ENCODE peak calls at places on chromosomes 7 and 10, in six cellular contexts. E is Kasumi-1; P is posterior cingulate gyrus; Q is substantia nigra; Y is COLO829; Z is activated CD8-positive, alpha-beta memory T cell treated with anti-CD3 and anti-CD28 coated beads, Interleukin-2, amount 10 ng/mL, durations not matched to agents 7 days and 5 days. T is an unnamed sample.

GRCh38 chr10:44985175-44985681 is 6.6 kb upstream of the DEPP1 start:
- DNase-seq in Q (no peak), Y (no peak), P (no peak), E (no peak), Z (no peak), T (no peak)

GRCh38 chr10:16184911-16185310 is 251.9 kb upstream of the PTER start:
- DNase-seq in Y (no peak), Q (no peak), Z (no peak), E (no peak), P (no peak), T (no peak)

GRCh38 chr7:79055722-79056415 is 397.6 kb downstream of the MAGI2 start:
- DNase-seq in P (no peak), Q (no peak), Z (no peak), Y (no peak), E (no peak), T (no peak)

GRCh38 chr10:4024846-4025245 is 239.8 kb upstream of the KLF6 start:
- DNase-seq in P (no peak), E (no peak), Z (no peak), Q (no peak), Y (no peak), T (no peak)

GRCh38 chr10:43981232-43981631 is 332.6 kb upstream of the ZNF32 start:
- DNase-seq in Y (no peak), P (no peak), E (no peak), Q (no peak), Z (no peak), T (no peak)

GRCh38 chr10:91604462-91604935 is 28.4 kb downstream of the PPP1R3C start:
- DNase-seq in E (no peak), Z (no peak), Q (no peak), P (no peak), Y (peak), T (no peak)

GRCh38 chr10:13806419-13806818 is 219.7 kb downstream of the PRPF18 start:
- DNase-seq in E (no peak), Q (no peak), Y (no peak), Z (no peak), P (no peak), T (no peak)

GRCh38 chr7:150325110-150325611 is 1.8 kb upstream of the ACTR3C start:
- DNase-seq in P (no peak), E (peak), Z (no peak), Y (no peak), Q (no peak), T (no peak)

GRCh38 chr7:41188163-41189130 is 514.4 kb downstream of the INHBA start:
- DNase-seq in Q (no peak), E (peak), P (no peak), Y (no peak), Z (no peak), T (no peak)

GRCh38 chr10:87925570-87925969 is 62.1 kb downstream of the PTEN start:
- DNase-seq in Y (no peak), Z (no peak), E (no peak), Q (no peak), P (no peak), T (no peak)

T was measured in activated T-cell treated with anti-CD3 and anti-CD28 coated beads for 1 hour.